ENCODE peak calls at places on chromosomes 2 and 18, in ten cellular contexts. V, U, Z, G, O, W, B, A, X and M are unnamed samples. For H3K4me1, the result is how much of the 10 kb centered on the place peaks cover.

GRCh38 chr2:215950009-215950408 is 63.3 kb downstream of the MREG start:
- DNase-seq in O (no peak), W (no peak), V (no peak), B (no peak), U (peak), X (peak), G (peak), A (no peak), Z (no peak), M (no peak)

GRCh38 chr2:148926291-148926961 is 51.4 kb downstream of the KIF5C start:
- DNase-seq in G (peak), A (peak), O (peak), V (no peak), W (no peak), X (peak), B (no peak), U (peak), Z (no peak), M (no peak)

GRCh38 chr2:71277536-71278103 is 50.7 kb upstream of the PAIP2B start:
- DNase-seq in X (peak), O (no peak), Z (peak), G (no peak), W (no peak), A (peak), U (peak), B (peak), V (no peak), M (peak)

GRCh38 chr18:54303408-54303807 is 34.1 kb downstream of the POLI start:
- DNase-seq in O (no peak), W (no peak), U (no peak), B (no peak), V (no peak), G (no peak), X (no peak), Z (no peak), A (no peak), M (no peak)

GRCh38 chr18:79197531-79197930 is 128.3 kb downstream of the ATP9B start:
- DNase-seq in G (no peak), O (no peak), U (peak), A (no peak), B (no peak), V (no peak), Z (no peak), W (no peak), X (no peak), M (no peak)

GRCh38 chr18:79323471-79323870 is 72.3 kb upstream of the NFATC1 start:
- DNase-seq in W (no peak), G (no peak), Z (no peak), V (no peak), A (no peak), X (no peak), U (no peak), O (no peak), B (no peak), M (no peak)

GRCh38 chr2:26235089-26235488 is 9.3 kb downstream of the HADHA start:
- DNase-seq in A (no peak), U (no peak), B (no peak), O (no peak), W (no peak), Z (no peak), X (peak), V (no peak), G (peak), M (no peak)

GRCh38 chr2:144354953-144355352 is 165.0 kb downstream of the ZEB2 start:
- DNase-seq in W (no peak), A (no peak), V (no peak), O (no peak), U (no peak), Z (no peak), G (no peak), B (no peak), X (peak), M (no peak)

GRCh38 chr2:180056367-180057118 is 49.4 kb upstream of the CWC22 start:
- DNase-seq in X (no peak), A (no peak), U (no peak), O (no peak), V (no peak), W (no peak), Z (no peak), G (no peak), B (peak), M (no peak)

GRCh38 chr18:37378616-37379015 is 187.0 kb downstream of the CELF4 start:
- DNase-seq in G (no peak), U (no peak), B (no peak), V (no peak), A (no peak), X (no peak), O (no peak), Z (no peak), W (no peak), M (no peak)

GRCh38 chr2:138356178-138356577 is 145.4 kb upstream of the SPOPL start:
- DNase-seq in G (no peak), Z (no peak), O (no peak), V (peak), A (no peak), B (no peak), U (no peak), W (no peak), X (peak), M (no peak)

GRCh38 chr2:45224321-45224995 is 215.2 kb upstream of the SIX2 start:
- DNase-seq in W (no peak), G (no peak), O (no peak), B (no peak), U (peak), Z (no peak), V (no peak), A (no peak), X (no peak), M (no peak)

GRCh38 chr2:26942543-26943295 is 27.7 kb upstream of the MAPRE3 start:
- DNase-seq in G (peak), W (peak), Z (peak), V (peak), X (peak), B (peak), U (peak), A (peak), O (peak), M (no peak)

GRCh38 chr2:176111891-176112374 is 4.6 kb upstream of the HOXD10 start:
- DNase-seq in X (peak), A (no peak), G (no peak), Z (no peak), W (no peak), U (no peak), V (no peak), B (no peak), O (no peak), M (no peak)

GRCh38 chr2:84546551-84546950 is 30.3 kb downstream of the DNAH6 start:
- DNase-seq in G (no peak), A (no peak), X (no peak), Z (no peak), O (no peak), B (no peak), V (no peak), W (no peak), U (no peak), M (no peak)

GRCh38 chr2:30865218-30865617 is 58.0 kb upstream of the CAPN13 start:
- DNase-seq in A (no peak), X (no peak), B (no peak), V (no peak), O (no peak), Z (no peak), G (no peak), U (no peak), W (no peak), M (no peak)

GRCh38 chr2:30866974-30867373 is 59.7 kb upstream of the CAPN13 start:
- DNase-seq in U (no peak), V (no peak), O (no peak), A (no peak), Z (peak), B (no peak), W (no peak), X (no peak), G (no peak), M (no peak)

GRCh38 chr2:30865892-30866681 is 58.8 kb upstream of the CAPN13 start:
- DNase-seq in G (no peak), U (peak), W (no peak), V (no peak), Z (peak), X (no peak), O (no peak), B (no peak), A (no peak), M (no peak)

GRCh38 chr2:30869988-30870387 is 62.7 kb upstream of the CAPN13 start:
- DNase-seq in X (no peak), O (no peak), U (no peak), V (no peak), G (no peak), B (no peak), W (no peak), A (no peak), Z (no peak), M (no peak)

GRCh38 chr2:30867385-30867784 is 60.1 kb upstream of the CAPN13 start:
- DNase-seq in G (no peak), W (no peak), U (no peak), X (no peak), O (no peak), Z (no peak), V (no peak), B (no peak), A (no peak), M (no peak)
- H3K4me1 ChIP-seq in G (under half), W (under half), U (under half), X (under half), O (under half), Z (under half), V (under half), B (under half), A (under half), M (under half)

DNA sequence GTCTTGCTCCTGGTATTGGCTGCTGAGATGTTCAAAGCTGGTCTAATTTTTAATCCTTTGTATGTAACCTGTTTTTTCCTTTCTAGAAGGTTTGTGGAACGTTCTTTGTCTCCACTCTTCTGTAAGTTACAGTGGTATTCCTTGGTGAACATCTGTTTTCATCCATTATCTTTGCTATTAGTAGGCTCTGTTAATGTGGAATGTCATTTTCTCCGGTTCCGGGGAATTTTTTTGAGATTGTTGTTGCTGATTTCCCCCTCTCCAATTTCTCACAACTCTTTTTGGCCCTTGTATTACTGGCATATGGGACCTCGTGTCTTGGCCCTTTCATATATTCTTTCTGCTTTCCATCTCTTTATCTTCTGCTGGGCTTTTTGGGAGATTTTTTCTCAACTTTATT is 63.4 kb downstream of the LCLAT1 start:
- DNase-seq in O (no peak), G (no peak), W (no peak), A (no peak), U (no peak), X (no peak), Z (no peak), B (peak), V (no peak), M (no peak)
- H3K4me1 ChIP-seq in O (under half), G (under half), W (under half), A (under half), U (under half), X (under half), Z (under half), B (half or more), V (under half), M (under half)

GRCh38 chr2:73999881-74000597 is 15.3 kb downstream of the TET3 start:
- DNase-seq in G (no peak), U (no peak), B (no peak), X (peak), V (peak), O (no peak), Z (no peak), A (no peak), W (peak), M (peak)

GRCh38 chr2:74001121-74001520 is 16.4 kb downstream of the TET3 start:
- DNase-seq in G (no peak), O (no peak), V (no peak), X (peak), U (no peak), Z (no peak), B (no peak), A (no peak), W (no peak), M (no peak)

GRCh38 chr2:74002515-74003391 is 18.0 kb downstream of the TET3 start:
- DNase-seq in Z (peak), A (peak), V (peak), W (peak), G (peak), B (peak), X (peak), O (peak), U (peak), M (peak)

GRCh38 chr2:74003494-74004211 is 18.9 kb downstream of the TET3 start:
- DNase-seq in Z (no peak), V (no peak), U (no peak), A (no peak), O (no peak), W (peak), G (no peak), X (peak), B (peak), M (peak)

DNA sequence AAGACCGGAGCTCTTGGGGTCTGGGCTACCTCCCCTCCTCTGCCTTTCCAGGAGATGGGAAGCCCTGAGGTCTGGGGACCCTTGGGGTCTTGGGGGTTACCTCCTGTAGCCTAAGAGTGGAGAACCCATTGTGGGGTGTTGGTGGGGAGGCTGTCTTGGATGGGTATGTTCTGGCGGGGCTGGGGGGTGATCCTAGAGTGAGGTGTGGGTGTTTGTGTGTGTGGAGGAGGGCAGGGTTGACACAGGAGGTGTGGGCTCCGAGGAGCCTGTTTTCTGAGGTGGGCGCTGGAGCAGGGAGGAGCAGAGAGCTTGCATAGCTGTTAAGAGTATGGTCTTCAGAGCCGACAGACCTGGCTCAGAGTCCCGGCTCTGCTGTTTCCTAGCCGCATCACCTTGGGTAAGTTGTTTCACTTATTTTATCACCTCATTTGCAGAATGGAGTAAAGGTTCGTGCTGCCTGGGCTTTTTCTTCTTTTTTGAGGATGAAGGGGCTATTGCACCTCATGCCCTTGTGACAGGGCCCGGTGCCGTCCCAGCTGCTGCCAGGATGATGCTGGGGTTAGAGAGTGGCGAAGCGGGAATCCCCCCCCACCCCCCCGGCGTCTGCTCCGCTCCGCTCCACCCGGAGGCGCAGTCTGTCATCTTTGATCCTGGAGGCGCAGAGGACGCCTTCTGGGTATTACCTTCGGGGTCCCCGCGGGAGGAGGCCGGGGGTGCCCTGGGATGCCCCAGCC is 17.2 kb downstream of the TET3 start:
- DNase-seq in V (no peak), G (no peak), A (no peak), B (no peak), X (no peak), O (no peak), W (no peak), U (no peak), Z (no peak), M (peak)
- H3K4me1 ChIP-seq in V (under half), G (half or more), A (under half), B (under half), X (under half), O (under half), W (under half), U (under half), Z (under half), M (half or more)

GRCh38 chr2:129767346-129767745 is 212.1 kb upstream of the RAB6C start:
- DNase-seq in G (no peak), O (no peak), B (no peak), V (no peak), U (no peak), A (no peak), Z (no peak), X (no peak), W (no peak), M (no peak)

GRCh38 chr2:129766594-129766993 is 212.9 kb upstream of the RAB6C start:
- DNase-seq in U (no peak), B (no peak), Z (no peak), A (no peak), G (no peak), V (no peak), X (peak), O (no peak), W (no peak), M (no peak)

GRCh38 chr2:129767987-129768386 is 211.5 kb upstream of the RAB6C start:
- DNase-seq in Z (no peak), O (no peak), B (no peak), U (no peak), G (no peak), W (no peak), X (no peak), V (no peak), A (no peak), M (no peak)

GRCh38 chr2:129769402-129769991 is 210.0 kb upstream of the RAB6C start:
- DNase-seq in G (no peak), U (no peak), A (no peak), V (no peak), W (no peak), Z (no peak), O (no peak), B (no peak), X (no peak), M (no peak)

GRCh38 chr2:129768485-129769258 is 210.8 kb upstream of the RAB6C start:
- DNase-seq in O (no peak), A (no peak), X (no peak), G (no peak), U (no peak), B (no peak), V (no peak), W (no peak), Z (no peak), M (no peak)
- H3K4me1 ChIP-seq in O (under half), A (under half), X (under half), G (under half), U (under half), B (under half), V (under half), W (under half), Z (under half), M (under half)